ENCODE peak calls at places on chromosome 18, in ten cellular contexts. E is Panc1, C is NCI-H2029, K is germinal center, S is activated T-cell treated with anti-CD3 and anti-CD28 coated beads for 1 hour, M is HCT116, X is NCI-H1105, N is T-cell, P is progenitor cell of endocrine pancreas, L is GM13977. H is an unnamed sample.

GRCh38 chr18:71001597-71001996 is 712.8 kb downstream of the SOCS6 start:
- DNase-seq in X (no peak), K (no peak), M (no peak), P (no peak), L (no peak), E (no peak), C (no peak), S (no peak), N (no peak), H (no peak)

GRCh38 chr18:44557626-44558151 is 123.0 kb upstream of the SETBP1 start:
- DNase-seq in L (no peak), S (no peak), P (no peak), N (no peak), K (no peak), C (no peak), X (no peak), E (no peak), M (no peak), H (no peak)

GRCh38 chr18:10912790-10913560 is 236.4 kb downstream of the PIEZO2 start:
- DNase-seq in M (no peak), L (no peak), E (no peak), S (no peak), N (no peak), X (no peak), C (no peak), K (no peak), P (no peak), H (no peak)

GRCh38 chr18:75691483-75691882 is 264.0 kb upstream of the SMIM21 start:
- DNase-seq in M (no peak), X (no peak), C (no peak), P (no peak), S (no peak), K (no peak), L (no peak), E (no peak), N (no peak), H (no peak)

GRCh38 chr18:23067236-23067635 is 68.0 kb upstream of the CABLES1 start:
- DNase-seq in C (no peak), S (no peak), P (no peak), M (no peak), E (no peak), L (no peak), K (no peak), X (no peak), N (no peak), H (no peak)

GRCh38 chr18:25457196-25457595 is 105.2 kb upstream of the ZNF521 start:
- DNase-seq in E (no peak), X (no peak), P (no peak), N (no peak), S (no peak), K (no peak), L (no peak), M (no peak), C (no peak), H (no peak)

GRCh38 chr18:33901894-33902512 is 322.7 kb downstream of the NOL4 start:
- DNase-seq in M (no peak), C (no peak), N (no peak), E (no peak), K (no peak), X (no peak), P (no peak), L (no peak), S (no peak), H (no peak)

GRCh38 chr18:28757466-28758008 is 580.6 kb upstream of the CDH2 start:
- DNase-seq in S (no peak), M (no peak), L (no peak), E (no peak), N (no peak), K (no peak), C (no peak), P (no peak), X (no peak), H (no peak)

GRCh38 chr18:73774836-73775509 is 372.7 kb downstream of the FBXO15 start:
- DNase-seq in S (no peak), P (no peak), X (no peak), K (no peak), E (peak; percentile 50), M (no peak), L (no peak), C (no peak), N (no peak), H (no peak)

GRCh38 chr18:35397976-35398375 is 20.8 kb upstream of the ZNF396 start:
- DNase-seq in C (peak; percentile 26), L (no peak), N (no peak), K (no peak), M (no peak), E (no peak), X (no peak), P (no peak), S (no peak), H (no peak)

GRCh38 chr18:21362921-21363320 is 120.9 kb downstream of the GREB1L start:
- DNase-seq in S (no peak), L (no peak), K (no peak), C (no peak), E (no peak), M (no peak), N (no peak), X (no peak), P (no peak), H (no peak)

GRCh38 chr18:54616220-54616848 is 25.3 kb downstream of the DYNAP start:
- DNase-seq in C (no peak), K (no peak), S (no peak), E (no peak), P (no peak), M (no peak), N (no peak), L (peak; percentile 5), X (no peak), H (no peak)

GRCh38 chr18:38539373-38539772 is 973.8 kb upstream of the CELF4 start:
- DNase-seq in C (no peak), N (no peak), K (no peak), M (no peak), L (no peak), X (no peak), E (no peak), S (no peak), P (no peak), H (no peak)

GRCh38 chr18:2186967-2187366 is 384.3 kb downstream of the METTL4 start:
- DNase-seq in S (no peak), X (no peak), C (no peak), L (no peak), K (no peak), N (no peak), E (no peak), P (no peak), M (no peak), H (no peak)

GRCh38 chr18:379665-380356 is 112.0 kb upstream of the THOC1 start:
- DNase-seq in P (no peak), X (no peak), L (no peak), K (no peak), C (no peak), S (no peak), M (no peak), E (no peak), N (no peak), H (peak; percentile 83)

GRCh38 chr18:48290162-48290926 is 118.8 kb downstream of the ZBTB7C start:
- DNase-seq in K (no peak), X (peak; percentile 87), M (no peak), E (no peak), S (no peak), C (no peak), N (no peak), L (no peak), P (no peak), H (no peak)

GRCh38 chr18:79395308-79395640 is 456 bp upstream of the NFATC1 start:
- DNase-seq in X (no peak), C (no peak), S (no peak), L (no peak), M (no peak), K (no peak), E (no peak), N (no peak), P (no peak), H (peak; percentile 37)

GRCh38 chr18:11880586-11881304 is 27.4 kb downstream of the MPPE1 start:
- DNase-seq in X (no peak), S (no peak), N (no peak), L (no peak), M (no peak), K (no peak), C (no peak), E (no peak), P (no peak), H (no peak)

GRCh38 chr18:4004176-4004829 is 450.8 kb downstream of the DLGAP1 start:
- DNase-seq in K (no peak), C (no peak), E (no peak), N (no peak), S (no peak), P (no peak), M (peak; percentile 16), L (no peak), X (no peak), H (no peak)

GRCh38 chr18:9952633-9953416 is 39.0 kb downstream of the VAPA start:
- DNase-seq in K (no peak), M (no peak), N (no peak), P (no peak), C (no peak), E (no peak), X (no peak), L (no peak), S (no peak), H (no peak)

GRCh38 chr18:48408111-48408726 is 964 bp downstream of the ZBTB7C start:
- DNase-seq in S (no peak), C (no peak), K (no peak), L (no peak), P (no peak), E (no peak), N (no peak), M (no peak), X (no peak), H (peak; percentile 57)

GRCh38 chr18:22166070-22166972 is 3.1 kb upstream of the GATA6 start:
- DNase-seq in M (no peak), N (no peak), P (no peak), L (no peak), S (no peak), C (no peak), E (no peak), X (no peak), K (no peak), H (no peak)

GRCh38 chr18:51603111-51603510 is 405.6 kb upstream of the MEX3C start:
- DNase-seq in P (no peak), E (no peak), C (no peak), M (no peak), K (no peak), X (no peak), L (no peak), S (no peak), N (no peak), H (no peak)

GRCh38 chr18:41933778-41934177 is 21.3 kb upstream of the PIK3C3 start:
- DNase-seq in L (no peak), K (no peak), X (no peak), E (no peak), P (no peak), N (no peak), C (no peak), S (no peak), M (no peak), H (no peak)

GRCh38 chr18:13455960-13456471 is 237.5 kb downstream of the LDLRAD4 start:
- DNase-seq in X (no peak), P (no peak), M (no peak), K (no peak), C (no peak), S (no peak), N (no peak), E (no peak), L (peak; percentile 50), H (no peak)

GRCh38 chr18:79765491-79766245 is 32.1 kb upstream of the KCNG2 start:
- DNase-seq in K (no peak), M (no peak), P (no peak), L (no peak), N (no peak), X (no peak), E (no peak), S (no peak), C (no peak), H (peak; percentile 15)

GRCh38 chr18:5253910-5254309 is 41.6 kb downstream of the ZBTB14 start:
- DNase-seq in E (no peak), M (no peak), N (no peak), L (no peak), P (no peak), C (no peak), X (no peak), K (no peak), S (no peak), H (no peak)

GRCh38 chr18:34801769-34802168 is 91.7 kb downstream of the DTNA start:
- DNase-seq in N (no peak), C (no peak), L (no peak), M (no peak), K (no peak), E (no peak), P (no peak), X (no peak), S (no peak), H (no peak)